ENCODE peak calls at places on chromosome 2, in four cellular contexts. I is cardiac fibroblast, P is heart right ventricle, L is bronchial epithelial cell. S is an unnamed sample.

GRCh38 chr2:2662037-2662846 is 331.2 kb upstream of the MYT1L start:
- DNase-seq in I (no peak), P (peak; percentile 46), L (no peak), S (no peak)

GRCh38 chr2:240324312-240325005 is 111.0 kb upstream of the GPC1 start:
- DNase-seq in I (no peak), P (no peak), L (peak; percentile 73), S (no peak)

GRCh38 chr2:239399404-239399999 is 1.3 kb downstream of the HDAC4 start:
- DNase-seq in I (peak; percentile 18), P (no peak), L (peak; percentile 25), S (peak; percentile 36)

GRCh38 chr2:144211065-144211464 is 308.9 kb downstream of the ZEB2 start:
- DNase-seq in I (no peak), P (no peak), L (no peak), S (no peak)

GRCh38 chr2:128260239-128261138 is 58.2 kb downstream of the HS6ST1 start:
- DNase-seq in I (peak; percentile 83), P (no peak), L (peak; percentile 79), S (no peak)

GRCh38 chr2:55809875-55810620 is 113.5 kb downstream of the EFEMP1 start:
- DNase-seq in I (peak; percentile 90), P (peak; percentile 25), L (peak; percentile 13), S (no peak)

GRCh38 chr2:170530284-170530745 is 184.8 kb upstream of the SP5 start:
- DNase-seq in I (peak; percentile 65), P (peak; percentile 73), L (peak; percentile 22), S (peak; percentile 6)

GRCh38 chr2:217940261-217941220 is 62.3 kb downstream of the TNS1 start:
- DNase-seq in I (no peak), P (no peak), L (no peak), S (no peak)

GRCh38 chr2:207801259-207801658 is 31.6 kb upstream of the FZD5 start:
- DNase-seq in I (no peak), P (no peak), L (no peak), S (no peak)

GRCh38 chr2:216777637-216778273 is 82.1 kb downstream of the TNP1 start:
- DNase-seq in I (peak; percentile 73), P (no peak), L (peak; percentile 85), S (no peak)

GRCh38 chr2:2527162-2527561 is 196.1 kb upstream of the MYT1L start:
- DNase-seq in I (peak; percentile 6), P (no peak), L (peak; percentile 4), S (no peak)

GRCh38 chr2:226985227-226985946 is 149.5 kb downstream of the RHBDD1 start:
- DNase-seq in I (peak; percentile 87), P (no peak), L (peak; percentile 70), S (no peak)

GRCh38 chr2:218877331-218877730 is 3.3 kb upstream of the WNT10A start:
- DNase-seq in I (no peak), P (no peak), L (no peak), S (no peak)

GRCh38 chr2:15456343-15456742 is 104.8 kb downstream of the NBAS start:
- DNase-seq in I (no peak), P (no peak), L (no peak), S (no peak)

GRCh38 chr2:53632714-53633113 is 134.9 kb upstream of the CHAC2 start:
- DNase-seq in I (peak; percentile 34), P (no peak), L (peak; percentile 5), S (no peak)

GRCh38 chr2:45616663-45617411 is 5.8 kb upstream of the SRBD1 start:
- DNase-seq in I (peak; percentile 81), P (no peak), L (peak; percentile 91), S (no peak)

GRCh38 chr2:37843554-37843953 is 81.5 kb upstream of the RMDN2 start:
- DNase-seq in I (peak; percentile 74), P (no peak), L (peak; percentile 25), S (no peak)

GRCh38 chr2:231935207-231935524 is 9.0 kb upstream of the NPPC start:
- DNase-seq in I (no peak), P (no peak), L (no peak), S (no peak)

GRCh38 chr2:239629936-239630617 is 229.3 kb upstream of the HDAC4 start:
- DNase-seq in I (no peak), P (no peak), L (no peak), S (no peak)

GRCh38 chr2:105127288-105127915 is 89.5 kb downstream of the MRPS9 start:
- DNase-seq in I (no peak), P (no peak), L (no peak), S (no peak)

GRCh38 chr2:231306791-231307440 is 88.6 kb upstream of the B3GNT7 start:
- DNase-seq in I (no peak), P (no peak), L (peak; percentile 76), S (no peak)

GRCh38 chr2:85593023-85593422 is 2.5 kb upstream of the RNF181 start:
- DNase-seq in I (no peak), P (no peak), L (no peak), S (no peak)

GRCh38 chr2:216554755-216555154 is 56.1 kb downstream of the RPL37A start:
- DNase-seq in I (no peak), P (no peak), L (no peak), S (no peak)

GRCh38 chr2:191569025-191569424 is 108.9 kb upstream of the NABP1 start:
- DNase-seq in I (no peak), P (no peak), L (no peak), S (no peak)

GRCh38 chr2:117858336-117858735 is 43.8 kb downstream of the DDX18 start:
- DNase-seq in I (no peak), P (no peak), L (no peak), S (no peak)

GRCh38 chr2:173457366-173457765 is 102.7 kb downstream of the CDCA7 start:
- DNase-seq in I (no peak), P (no peak), L (no peak), S (no peak)

GRCh38 chr2:164739966-164740365 is 101.7 kb downstream of the COBLL1 start:
- DNase-seq in I (peak; percentile 78), P (no peak), L (peak; percentile 89), S (no peak)

GRCh38 chr2:205060269-205060668 is 515.0 kb downstream of the PARD3B start:
- DNase-seq in I (peak; percentile 84), P (no peak), L (peak; percentile 72), S (no peak)

GRCh38 chr2:31322376-31322775 is 88.4 kb downstream of the EHD3 start:
- DNase-seq in I (peak; percentile 28), P (no peak), L (no peak), S (no peak)

GRCh38 chr2:31329081-31329605 is 85.4 kb downstream of the XDH start:
- DNase-seq in I (no peak), P (no peak), L (no peak), S (no peak)

GRCh38 chr2:31319391-31320175 is 85.6 kb downstream of the EHD3 start:
- DNase-seq in I (peak; percentile 53), P (no peak), L (no peak), S (no peak)

GRCh38 chr2:31327505-31327904 is 87.0 kb downstream of the XDH start:
- DNase-seq in I (peak; percentile 21), P (no peak), L (no peak), S (no peak)

DNA sequence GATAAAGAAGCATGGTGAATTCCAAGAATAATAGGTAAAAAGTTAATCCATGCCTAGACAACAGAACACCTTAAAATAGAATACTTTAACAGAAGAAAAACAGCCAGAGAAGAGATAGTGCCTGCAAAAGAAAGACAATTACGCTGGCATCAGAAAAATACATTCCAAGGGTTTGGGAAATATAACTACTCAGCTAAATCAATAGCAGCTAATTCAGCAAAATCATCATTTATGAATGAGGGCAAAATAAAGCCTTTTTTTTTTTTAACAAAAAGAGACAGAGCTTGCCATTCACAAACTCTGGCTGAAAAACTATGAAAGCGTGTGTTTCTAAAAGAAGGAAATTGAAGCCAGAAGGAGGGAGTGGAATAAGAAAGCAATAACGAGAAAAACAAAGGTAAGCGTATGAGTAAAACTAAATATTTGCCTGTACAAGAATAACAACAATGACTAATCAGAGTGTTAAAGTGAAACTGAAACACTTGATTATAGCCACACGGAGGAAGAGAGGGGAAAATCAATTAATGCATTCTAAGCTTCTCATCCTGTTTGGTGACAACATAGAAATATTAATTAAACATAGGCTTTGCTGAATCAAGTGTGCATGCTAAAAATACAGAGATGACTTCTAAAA is 90.2 kb downstream of the EHD3 start:
- DNase-seq in I (peak; percentile 12), P (no peak), L (peak; percentile 74), S (no peak)
- H3K4me3 ChIP-seq in I (no peak overlapping the region), P (peak overlapping the region; percentile 7), L (peak overlapping the region; percentile 18), S (peak overlapping the region; percentile 59)

GRCh38 chr2:168894101-168894500 is 3.9 kb upstream of the SPC25 start:
- DNase-seq in I (no peak), P (no peak), L (no peak), S (no peak)

GRCh38 chr2:168884990-168885389 is 5.2 kb downstream of the SPC25 start:
- DNase-seq in I (peak; percentile 39), P (no peak), L (peak; percentile 82), S (no peak)

GRCh38 chr2:168890006-168890782 is at the start of gene SPC25:
- DNase-seq in I (peak; percentile 92), P (peak; percentile 86), L (peak; percentile 85), S (peak; percentile 75)

GRCh38 chr2:168892327-168892726 is 2.1 kb upstream of the SPC25 start:
- DNase-seq in I (no peak), P (no peak), L (no peak), S (no peak)

DNA sequence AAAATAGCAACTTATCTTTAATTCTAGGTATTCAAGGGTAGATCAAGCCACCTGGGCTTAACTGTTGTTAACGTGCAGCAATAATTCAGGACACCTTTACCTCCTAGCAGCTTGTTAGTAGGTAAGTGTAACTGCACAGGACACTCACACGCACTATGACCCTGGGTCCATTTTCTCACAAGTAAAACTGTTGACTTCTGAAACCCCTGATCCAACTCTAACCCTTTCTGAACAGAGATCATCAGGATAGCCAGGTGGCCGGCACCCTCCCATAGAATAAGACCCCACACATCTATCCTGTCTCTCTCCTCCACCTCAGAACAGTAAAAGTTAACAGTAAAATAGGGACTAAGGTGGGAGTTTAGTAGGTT is 610 bp downstream of the SPC25 start:
- DNase-seq in I (no peak), P (no peak), L (no peak), S (no peak)
- H3K4me3 ChIP-seq in I (peak overlapping the region; percentile 86), P (peak overlapping the region; percentile 56), L (peak overlapping the region; percentile 64), S (peak overlapping the region; percentile 62)

GRCh38 chr2:24617431-24617830 is 126.4 kb downstream of the NCOA1 start:
- DNase-seq in I (no peak), P (no peak), L (no peak), S (no peak)

GRCh38 chr2:24613154-24613814 is 122.2 kb downstream of the NCOA1 start:
- DNase-seq in I (peak; percentile 86), P (no peak), L (peak; percentile 53), S (no peak)

GRCh38 chr2:24616606-24617005 is 125.6 kb downstream of the NCOA1 start:
- DNase-seq in I (no peak), P (no peak), L (no peak), S (no peak)

GRCh38 chr2:24611626-24612025 is 120.6 kb downstream of the NCOA1 start:
- DNase-seq in I (no peak), P (no peak), L (no peak), S (no peak)
- H3K4me3 ChIP-seq in I (no peak overlapping the region), P (no peak overlapping the region), L (no peak overlapping the region), S (no peak overlapping the region)

GRCh38 chr2:43225093-43225787 is 1.2 kb downstream of the ZFP36L2 start:
- DNase-seq in I (peak; percentile 75), P (peak; percentile 55), L (no peak), S (no peak)
- H3K4me3 ChIP-seq in I (peak overlapping the region; percentile 84), P (peak overlapping the region; percentile 90), L (peak overlapping the region; percentile 92), S (peak overlapping the region; percentile 62)

DNA sequence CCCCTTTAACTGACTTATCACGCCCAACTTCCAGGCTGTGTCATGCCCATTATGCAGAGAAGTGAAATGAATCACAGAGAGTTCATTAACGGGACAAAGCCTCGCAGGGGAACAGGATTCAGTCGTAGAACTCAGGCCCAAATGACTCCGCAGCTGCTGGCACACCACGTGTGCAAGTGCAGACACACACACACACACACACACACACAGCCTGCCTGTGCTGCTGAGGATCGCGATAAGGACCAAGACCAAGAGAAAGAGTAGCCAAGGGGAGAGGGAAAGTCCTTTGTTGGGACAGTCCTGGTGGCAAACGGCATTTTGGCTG is 90.0 kb upstream of the TAF1B start:
- DNase-seq in I (peak; percentile 95), P (no peak), L (peak; percentile 99), S (no peak)
- H3K4me3 ChIP-seq in I (no peak overlapping the region), P (no peak overlapping the region), L (peak overlapping the region; percentile 40), S (no peak overlapping the region)

S was measured in dorsolateral prefrontal cortex.